ENCODE peak calls at places on chromosomes 4 and X, in six cellular contexts. D, U, Q, P, V and I are unnamed samples.

GRCh38 chr4:146053901-146054300 is 115.3 kb upstream of the ZNF827 start:
- DNase-seq in Q (peak), P (no peak), V (no peak), U (no peak), D (no peak), I (no peak)

GRCh38 chrX:65924938-65925507 is 114.9 kb downstream of the VSIG4 start:
- DNase-seq in D (no peak), P (no peak), U (no peak), Q (no peak), V (no peak), I (no peak)

GRCh38 chr4:13524504-13525243 is 19.6 kb downstream of the NKX3-2 start:
- DNase-seq in D (no peak), V (peak), Q (peak), P (no peak), U (peak), I (no peak)

GRCh38 chr4:6942238-6942800 is 32.7 kb downstream of the TBC1D14 start:
- DNase-seq in Q (peak), P (peak), U (peak), V (peak), D (peak), I (peak)

GRCh38 chr4:39435875-39436563 is 22.7 kb downstream of the RPL9 start:
- DNase-seq in V (no peak), P (no peak), U (no peak), Q (no peak), D (no peak), I (no peak)

GRCh38 chr4:17447056-17447455 is 64.8 kb downstream of the QDPR start:
- DNase-seq in P (no peak), U (peak), V (no peak), Q (peak), D (no peak), I (no peak)

GRCh38 chrX:46759645-46759974 is 692 bp upstream of the SLC9A7 start:
- DNase-seq in D (no peak), P (no peak), U (no peak), V (peak), Q (no peak), I (no peak)

GRCh38 chr4:83922419-83922818 is 386.5 kb downstream of the GPAT3 start:
- DNase-seq in P (no peak), V (no peak), Q (no peak), U (no peak), D (no peak), I (no peak)

GRCh38 chr4:82798168-82799005 is at the start of gene SCD5:
- DNase-seq in V (peak), U (peak), D (peak), Q (peak), P (peak), I (peak)

GRCh38 chrX:120453985-120454384 is 15.1 kb downstream of the LAMP2 start:
- DNase-seq in D (no peak), V (no peak), Q (no peak), U (peak), P (no peak), I (no peak)

GRCh38 chr4:165330071-165330470 is 2.6 kb downstream of the MSMO1 start:
- DNase-seq in V (no peak), D (no peak), P (no peak), Q (no peak), U (no peak), I (no peak)

GRCh38 chrX:128992107-128992971 is 531.0 kb downstream of the SMARCA1 start:
- DNase-seq in D (no peak), U (no peak), P (no peak), Q (no peak), V (no peak), I (no peak)

GRCh38 chr4:6992728-6993655 is 50.2 kb upstream of the TADA2B start:
- DNase-seq in U (no peak), V (peak), D (peak), P (no peak), Q (peak), I (no peak)

GRCh38 chr4:53932784-53933183 is 131.6 kb downstream of the CHIC2 start:
- DNase-seq in V (peak), U (peak), D (no peak), P (no peak), Q (peak), I (no peak)

GRCh38 chrX:135973025-135973547 is 702 bp downstream of the MMGT1 start:
- DNase-seq in P (no peak), V (peak), U (peak), Q (peak), D (peak), I (no peak)

GRCh38 chr4:138034871-138035270 is 207.3 kb downstream of the SLC7A11 start:
- DNase-seq in D (no peak), Q (no peak), U (peak), P (peak), V (peak), I (no peak)

GRCh38 chrX:70332600-70332999 is 42.7 kb downstream of the KIF4A start:
- DNase-seq in D (no peak), V (no peak), Q (no peak), U (no peak), P (no peak), I (no peak)

GRCh38 chr4:8117278-8117682 is 41.3 kb downstream of the ABLIM2 start:
- DNase-seq in P (peak), Q (no peak), D (peak), U (peak), V (peak), I (no peak)

GRCh38 chrX:261167-261857 is 19.9 kb upstream of the PLCXD1 start:
- DNase-seq in V (no peak), Q (no peak), P (no peak), U (peak), D (no peak), I (no peak)

GRCh38 chrX:31658360-31658759 is 586.5 kb upstream of the FTHL17 start:
- DNase-seq in V (peak), U (peak), Q (peak), D (peak), P (peak), I (no peak)

GRCh38 chr4:91116861-91117260 is 989.7 kb downstream of the CCSER1 start:
- DNase-seq in U (peak), P (peak), D (peak), Q (peak), V (no peak), I (peak)

GRCh38 chr4:40553995-40554394 is 75.7 kb downstream of the RBM47 start:
- DNase-seq in P (no peak), V (no peak), U (no peak), Q (no peak), D (no peak), I (no peak)

GRCh38 chr4:44071959-44072955 is 376.4 kb downstream of the KCTD8 start:
- DNase-seq in V (no peak), D (no peak), U (no peak), P (no peak), Q (no peak), I (no peak)

GRCh38 chr4:185119927-185120630 is 23.0 kb upstream of the SLC25A4 start:
- DNase-seq in D (peak), V (no peak), Q (peak), U (no peak), P (no peak), I (no peak)

GRCh38 chrX:39935414-39936064 is 162.2 kb downstream of the BCOR start:
- DNase-seq in D (no peak), V (no peak), P (no peak), Q (peak), U (no peak), I (no peak)

GRCh38 chrX:48648299-48648698 is 35.3 kb upstream of the WAS start:
- DNase-seq in D (peak), P (peak), Q (peak), U (peak), V (peak), I (peak)

GRCh38 chr4:3655485-3656429 is 110.4 kb upstream of the ADRA2C start:
- DNase-seq in V (no peak), D (no peak), Q (no peak), P (no peak), U (no peak), I (no peak)

GRCh38 chr4:102169345-102169744 is 175.9 kb downstream of the SLC39A8 start:
- DNase-seq in U (peak), D (no peak), Q (peak), P (no peak), V (peak), I (no peak)

GRCh38 chrX:51336584-51336983 is 4.0 kb downstream of the NUDT10 start:
- DNase-seq in P (peak), D (peak), U (peak), V (peak), Q (peak), I (peak)